ENCODE peak calls at places on chromosome 13, in seven cellular contexts. One of them, this sample, is unnamed. For H3K4me1, the result is how much of the 10 kb centered on the place peaks cover.

GRCh38 chr13:46633416-46633815 is 80.4 kb downstream of the LRCH1 start:
- DNase-seq in right lobe of liver: no peak
- DNase-seq in uterus: no peak
- DNase-seq in ovary: no peak
- DNase-seq in lower lobe of right lung: no peak
- DNase-seq in tibial artery: no peak
- DNase-seq in NT2/D1: no peak
- DNase-seq in this sample: no peak

GRCh38 chr13:44305845-44306244 is 67.8 kb upstream of the SERP2 start:
- DNase-seq in tibial artery: no peak
- DNase-seq in NT2/D1: peak
- DNase-seq in right lobe of liver: no peak
- DNase-seq in lower lobe of right lung: no peak
- DNase-seq in uterus: no peak
- DNase-seq in ovary: no peak
- DNase-seq in this sample: no peak

GRCh38 chr13:63680704-63681103 is 2265.1 kb upstream of the PCDH20 start:
- DNase-seq in right lobe of liver: no peak
- DNase-seq in uterus: no peak
- DNase-seq in NT2/D1: no peak
- DNase-seq in tibial artery: no peak
- DNase-seq in lower lobe of right lung: no peak
- DNase-seq in ovary: no peak
- DNase-seq in this sample: no peak

GRCh38 chr13:97768134-97768533 is 185.3 kb upstream of the IPO5 start:
- DNase-seq in ovary: no peak
- DNase-seq in lower lobe of right lung: no peak
- DNase-seq in tibial artery: no peak
- DNase-seq in uterus: no peak
- DNase-seq in right lobe of liver: no peak
- DNase-seq in NT2/D1: no peak
- DNase-seq in this sample: no peak

GRCh38 chr13:97502691-97503090 is 68.7 kb downstream of the RAP2A start:
- DNase-seq in lower lobe of right lung: no peak
- DNase-seq in tibial artery: no peak
- DNase-seq in right lobe of liver: no peak
- DNase-seq in ovary: no peak
- DNase-seq in NT2/D1: no peak
- DNase-seq in uterus: no peak
- DNase-seq in this sample: no peak

GRCh38 chr13:49625392-49626137 is 2.7 kb upstream of the ARL11 start:
- DNase-seq in NT2/D1: no peak
- DNase-seq in ovary: peak
- DNase-seq in right lobe of liver: peak
- DNase-seq in lower lobe of right lung: peak
- DNase-seq in tibial artery: no peak
- DNase-seq in uterus: no peak
- DNase-seq in this sample: peak

GRCh38 chr13:114049626-114050101 is 75.8 kb upstream of the C13orf46 start:
- DNase-seq in lower lobe of right lung: no peak
- DNase-seq in ovary: no peak
- DNase-seq in NT2/D1: no peak
- DNase-seq in tibial artery: no peak
- DNase-seq in right lobe of liver: no peak
- DNase-seq in uterus: no peak
- DNase-seq in this sample: no peak

GRCh38 chr13:58704953-58705352 is 1073.4 kb downstream of the PCDH17 start:
- DNase-seq in uterus: no peak
- DNase-seq in ovary: no peak
- DNase-seq in tibial artery: no peak
- DNase-seq in NT2/D1: no peak
- DNase-seq in lower lobe of right lung: no peak
- DNase-seq in right lobe of liver: no peak
- DNase-seq in this sample: no peak

GRCh38 chr13:37615271-37615670 is 16.7 kb upstream of the POSTN start:
- DNase-seq in NT2/D1: no peak
- DNase-seq in uterus: no peak
- DNase-seq in tibial artery: no peak
- DNase-seq in right lobe of liver: no peak
- DNase-seq in ovary: no peak
- DNase-seq in lower lobe of right lung: no peak
- DNase-seq in this sample: no peak

GRCh38 chr13:58165617-58166016 is 534.1 kb downstream of the PCDH17 start:
- DNase-seq in ovary: no peak
- DNase-seq in right lobe of liver: no peak
- DNase-seq in uterus: no peak
- DNase-seq in lower lobe of right lung: no peak
- DNase-seq in NT2/D1: no peak
- DNase-seq in tibial artery: no peak
- DNase-seq in this sample: no peak

GRCh38 chr13:68927387-68928026 is 1180.1 kb upstream of the ATXN8OS start:
- DNase-seq in ovary: peak
- DNase-seq in tibial artery: no peak
- DNase-seq in NT2/D1: peak
- DNase-seq in uterus: no peak
- DNase-seq in right lobe of liver: no peak
- DNase-seq in lower lobe of right lung: no peak
- DNase-seq in this sample: no peak

GRCh38 chr13:45341799-45342584 is 1.0 kb upstream of the TPT1 start:
- DNase-seq in tibial artery: peak
- DNase-seq in lower lobe of right lung: peak
- DNase-seq in right lobe of liver: peak
- DNase-seq in NT2/D1: no peak
- DNase-seq in ovary: peak
- DNase-seq in uterus: peak
- DNase-seq in this sample: no peak

GRCh38 chr13:60431108-60431700 is 34.2 kb downstream of the TDRD3 start:
- DNase-seq in right lobe of liver: no peak
- DNase-seq in tibial artery: no peak
- DNase-seq in lower lobe of right lung: no peak
- DNase-seq in NT2/D1: peak
- DNase-seq in ovary: no peak
- DNase-seq in uterus: no peak
- DNase-seq in this sample: no peak

GRCh38 chr13:37621811-37622361 is 23.3 kb upstream of the POSTN start:
- DNase-seq in uterus: peak
- DNase-seq in lower lobe of right lung: no peak
- DNase-seq in right lobe of liver: no peak
- DNase-seq in NT2/D1: no peak
- DNase-seq in tibial artery: no peak
- DNase-seq in ovary: no peak
- DNase-seq in this sample: no peak

GRCh38 chr13:29591310-29591709 is 4.2 kb downstream of the SLC7A1 start:
- DNase-seq in NT2/D1: no peak
- DNase-seq in tibial artery: no peak
- DNase-seq in ovary: no peak
- DNase-seq in right lobe of liver: no peak
- DNase-seq in uterus: no peak
- DNase-seq in lower lobe of right lung: no peak
- DNase-seq in this sample: no peak

GRCh38 chr13:79455331-79455730 is 25.6 kb upstream of the NDFIP2 start:
- DNase-seq in lower lobe of right lung: no peak
- DNase-seq in NT2/D1: no peak
- DNase-seq in tibial artery: no peak
- DNase-seq in uterus: no peak
- DNase-seq in ovary: no peak
- DNase-seq in right lobe of liver: no peak
- DNase-seq in this sample: no peak

GRCh38 chr13:40389081-40389641 is 277.3 kb downstream of the FOXO1 start:
- DNase-seq in NT2/D1: no peak
- DNase-seq in tibial artery: no peak
- DNase-seq in right lobe of liver: no peak
- DNase-seq in uterus: no peak
- DNase-seq in ovary: no peak
- DNase-seq in lower lobe of right lung: no peak
- DNase-seq in this sample: no peak

GRCh38 chr13:74443623-74444022 is 309.4 kb upstream of the KLF12 start:
- DNase-seq in tibial artery: no peak
- DNase-seq in NT2/D1: no peak
- DNase-seq in ovary: no peak
- DNase-seq in right lobe of liver: no peak
- DNase-seq in lower lobe of right lung: no peak
- DNase-seq in uterus: no peak
- DNase-seq in this sample: no peak

GRCh38 chr13:38045278-38046048 is 175.9 kb upstream of the TRPC4 start:
- DNase-seq in lower lobe of right lung: no peak
- DNase-seq in ovary: no peak
- DNase-seq in right lobe of liver: no peak
- DNase-seq in NT2/D1: peak
- DNase-seq in tibial artery: no peak
- DNase-seq in uterus: no peak
- DNase-seq in this sample: no peak

GRCh38 chr13:46783504-46783903 is 13.5 kb downstream of the ESD start:
- DNase-seq in lower lobe of right lung: no peak
- DNase-seq in right lobe of liver: no peak
- DNase-seq in NT2/D1: no peak
- DNase-seq in tibial artery: no peak
- DNase-seq in uterus: no peak
- DNase-seq in ovary: no peak
- DNase-seq in this sample: no peak

GRCh38 chr13:48500652-48501197 is 32.2 kb downstream of the RCBTB2 start:
- DNase-seq in tibial artery: no peak
- DNase-seq in lower lobe of right lung: no peak
- DNase-seq in ovary: no peak
- DNase-seq in uterus: no peak
- DNase-seq in NT2/D1: no peak
- DNase-seq in right lobe of liver: no peak
- DNase-seq in this sample: no peak

GRCh38 chr13:78121001-78121400 is 202.4 kb upstream of the EDNRB start:
- DNase-seq in NT2/D1: no peak
- DNase-seq in lower lobe of right lung: no peak
- DNase-seq in ovary: no peak
- DNase-seq in uterus: no peak
- DNase-seq in right lobe of liver: no peak
- DNase-seq in tibial artery: no peak
- DNase-seq in this sample: no peak

GRCh38 chr13:76116931-76117330 is 480.8 kb downstream of the LMO7 start:
- DNase-seq in tibial artery: no peak
- DNase-seq in uterus: no peak
- DNase-seq in ovary: no peak
- DNase-seq in NT2/D1: no peak
- DNase-seq in lower lobe of right lung: no peak
- DNase-seq in right lobe of liver: no peak
- DNase-seq in this sample: no peak

GRCh38 chr13:108223850-108224503 is 5.8 kb downstream of the ABHD13 start:
- DNase-seq in NT2/D1: no peak
- DNase-seq in lower lobe of right lung: no peak
- DNase-seq in uterus: no peak
- DNase-seq in tibial artery: no peak
- DNase-seq in ovary: no peak
- DNase-seq in right lobe of liver: no peak
- DNase-seq in this sample: no peak

GRCh38 chr13:108214511-108215383 is 589 bp downstream of the LIG4 start:
- DNase-seq in uterus: peak
- DNase-seq in right lobe of liver: peak
- DNase-seq in tibial artery: no peak
- DNase-seq in ovary: no peak
- DNase-seq in lower lobe of right lung: peak
- DNase-seq in NT2/D1: no peak
- DNase-seq in this sample: peak

GRCh38 chr13:108215428-108215827 is at the start of gene LIG4:
- DNase-seq in lower lobe of right lung: peak
- DNase-seq in uterus: peak
- DNase-seq in tibial artery: peak
- DNase-seq in right lobe of liver: peak
- DNase-seq in ovary: peak
- DNase-seq in NT2/D1: peak
- DNase-seq in this sample: peak

GRCh38 chr13:108218044-108218974 is at the start of gene ABHD13:
- DNase-seq in uterus: peak
- DNase-seq in ovary: peak
- DNase-seq in lower lobe of right lung: peak
- DNase-seq in tibial artery: peak
- DNase-seq in right lobe of liver: peak
- DNase-seq in NT2/D1: peak
- DNase-seq in this sample: peak

GRCh38 chr13:108220042-108220441 is 1.9 kb downstream of the ABHD13 start:
- DNase-seq in lower lobe of right lung: peak
- DNase-seq in ovary: no peak
- DNase-seq in tibial artery: no peak
- DNase-seq in right lobe of liver: no peak
- DNase-seq in uterus: no peak
- DNase-seq in NT2/D1: no peak
- DNase-seq in this sample: no peak
- H3K4me1 ChIP-seq in lower lobe of right lung: half or more
- H3K4me1 ChIP-seq in ovary: under half
- H3K4me1 ChIP-seq in tibial artery: half or more
- H3K4me1 ChIP-seq in right lobe of liver: under half
- H3K4me1 ChIP-seq in uterus: under half
- H3K4me1 ChIP-seq in NT2/D1: under half
- H3K4me1 ChIP-seq in this sample: half or more

DNA sequence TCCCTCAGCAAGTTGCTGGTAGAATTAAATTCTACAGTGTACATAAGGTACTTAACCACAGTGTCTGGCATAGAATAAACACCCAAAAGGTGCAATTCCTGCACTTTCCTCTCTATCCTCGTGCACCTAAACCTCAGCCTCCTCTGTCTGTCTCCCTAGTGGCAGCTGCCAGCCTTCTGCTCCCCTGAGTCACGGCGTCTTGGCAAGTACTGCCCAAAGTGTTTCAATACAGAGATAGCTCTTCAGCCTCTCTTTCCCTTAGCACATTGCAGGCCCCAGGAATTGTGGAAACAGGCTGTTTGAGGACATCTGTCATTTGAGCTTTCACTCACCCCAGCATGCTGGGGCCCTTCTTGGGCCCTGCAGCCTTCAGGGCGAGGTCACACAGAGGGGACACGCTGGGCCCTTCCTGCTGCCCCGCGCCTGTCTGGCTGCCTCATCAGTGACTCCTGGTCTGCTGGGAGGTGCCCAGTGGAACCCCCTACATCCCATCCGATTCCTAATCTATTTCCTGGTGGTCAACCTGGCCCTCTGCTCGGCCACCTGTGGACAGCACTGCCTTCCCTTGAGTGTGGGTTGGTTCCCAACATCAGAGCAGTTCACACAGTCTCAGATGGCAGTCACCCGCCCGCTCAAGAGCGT is 19.3 kb downstream of the COL4A2 start:
- DNase-seq in ovary: no peak
- DNase-seq in lower lobe of right lung: no peak
- DNase-seq in uterus: no peak
- DNase-seq in right lobe of liver: no peak
- DNase-seq in NT2/D1: no peak
- DNase-seq in tibial artery: peak
- DNase-seq in this sample: no peak
- H3K4me3 ChIP-seq in ovary: no peak
- H3K4me3 ChIP-seq in lower lobe of right lung: no peak
- H3K4me3 ChIP-seq in uterus: no peak
- H3K4me3 ChIP-seq in right lobe of liver: no peak
- H3K4me3 ChIP-seq in NT2/D1: no peak
- H3K4me3 ChIP-seq in tibial artery: no peak
- H3K4me3 ChIP-seq in this sample: no peak

GRCh38 chr13:112725346-112726017 is 35.6 kb downstream of the ATP11A start:
- DNase-seq in lower lobe of right lung: peak
- DNase-seq in tibial artery: no peak
- DNase-seq in right lobe of liver: peak
- DNase-seq in NT2/D1: no peak
- DNase-seq in ovary: peak
- DNase-seq in uterus: no peak
- DNase-seq in this sample: no peak
- H3K4me1 ChIP-seq in lower lobe of right lung: half or more
- H3K4me1 ChIP-seq in tibial artery: under half
- H3K4me1 ChIP-seq in right lobe of liver: under half
- H3K4me1 ChIP-seq in NT2/D1: under half
- H3K4me1 ChIP-seq in ovary: under half
- H3K4me1 ChIP-seq in uterus: under half
- H3K4me1 ChIP-seq in this sample: under half

GRCh38 chr13:32737679-32738078 is 151.4 kb downstream of the PDS5B start:
- DNase-seq in lower lobe of right lung: no peak
- DNase-seq in right lobe of liver: no peak
- DNase-seq in ovary: no peak
- DNase-seq in uterus: no peak
- DNase-seq in NT2/D1: no peak
- DNase-seq in tibial artery: no peak
- DNase-seq in this sample: no peak
- H3K4me3 ChIP-seq in lower lobe of right lung: peak
- H3K4me3 ChIP-seq in right lobe of liver: peak
- H3K4me3 ChIP-seq in ovary: no peak
- H3K4me3 ChIP-seq in uterus: no peak
- H3K4me3 ChIP-seq in NT2/D1: no peak
- H3K4me3 ChIP-seq in tibial artery: peak
- H3K4me3 ChIP-seq in this sample: no peak

This sample was measured in heart right ventricle.